ENCODE peak calls at places on chromosomes 3 and 15, in ten cellular contexts. L is tibial artery, D is thoracic aorta, Z is ovary, F is left ventricle myocardium inferior, G is lower lobe of right lung, X is GM23338, Q is pancreas, M is HCT116, V is aorta. U is an unnamed sample. For H3K4me1, the result is how much of the 10 kb centered on the place peaks cover.

GRCh38 chr15:99151156-99151555 is 46.3 kb downstream of the SYNM start:
- DNase-seq in G (no peak), V (no peak), L (no peak), X (no peak), M (no peak), F (no peak), D (no peak), Z (no peak), Q (no peak), U (no peak)

GRCh38 chr3:9808345-9809037 is 1.6 kb upstream of the TTLL3 start:
- DNase-seq in Q (no peak), X (peak), G (no peak), D (no peak), M (peak), Z (no peak), V (peak), L (no peak), F (no peak), U (no peak)

GRCh38 chr3:182793663-182794454 is 555 bp downstream of the ATP11B start:
- DNase-seq in Z (peak), D (no peak), L (peak), X (peak), G (peak), Q (peak), V (peak), M (no peak), F (peak), U (peak)

GRCh38 chr3:86774082-86774691 is 216.8 kb downstream of the VGLL3 start:
- DNase-seq in F (no peak), Z (no peak), M (no peak), L (no peak), V (no peak), G (no peak), D (no peak), Q (no peak), X (peak), U (no peak)

GRCh38 chr15:84402856-84403608 is 167.5 kb downstream of the GOLGA6L4 start:
- DNase-seq in D (no peak), Z (no peak), V (no peak), L (no peak), G (no peak), M (no peak), Q (peak), F (no peak), X (no peak), U (no peak)

GRCh38 chr3:71035314-71035713 is 548.2 kb downstream of the FOXP1 start:
- DNase-seq in M (no peak), Q (no peak), L (no peak), V (no peak), X (no peak), G (no peak), Z (no peak), F (no peak), D (no peak), U (no peak)

GRCh38 chr15:99712415-99712814 is 20.8 kb downstream of the LYSMD4 start:
- DNase-seq in M (no peak), L (no peak), F (no peak), V (no peak), D (no peak), X (peak), Z (no peak), Q (no peak), G (no peak), U (no peak)

GRCh38 chr3:148551767-148552260 is 145.9 kb upstream of the AGTR1 start:
- DNase-seq in X (no peak), L (no peak), Q (no peak), G (no peak), V (no peak), D (no peak), M (no peak), Z (no peak), F (no peak), U (no peak)

GRCh38 chr3:183178833-183179549 is 16.5 kb upstream of the LAMP3 start:
- DNase-seq in M (no peak), Q (peak), L (no peak), V (peak), X (peak), D (no peak), F (peak), Z (peak), G (peak), U (no peak)

GRCh38 chr3:195086885-195087284 is 184.1 kb downstream of the XXYLT1 start:
- DNase-seq in F (peak), Z (no peak), X (no peak), D (no peak), M (no peak), Q (peak), L (no peak), V (peak), G (peak), U (no peak)

GRCh38 chr3:81393251-81393650 is 368.2 kb downstream of the GBE1 start:
- DNase-seq in M (no peak), V (no peak), F (no peak), Z (no peak), L (no peak), X (no peak), G (no peak), D (no peak), Q (no peak), U (no peak)

GRCh38 chr3:49422379-49423248 is at the start of gene AMT:
- DNase-seq in F (peak), Z (no peak), X (peak), D (no peak), G (peak), V (peak), M (no peak), L (no peak), Q (peak), U (peak)

GRCh38 chr15:66569461-66570137 is 3.8 kb upstream of the LCTL start:
- DNase-seq in L (no peak), Z (no peak), Q (peak), M (no peak), X (no peak), D (no peak), G (no peak), V (no peak), F (no peak), U (no peak)

GRCh38 chr3:113659121-113659531 is 37.3 kb downstream of the USF3 start:
- DNase-seq in Z (no peak), V (no peak), L (no peak), X (no peak), Q (no peak), G (no peak), M (no peak), F (no peak), D (no peak), U (no peak)

GRCh38 chr3:63966871-63967270 is 54.7 kb upstream of the SCAANT1 start:
- DNase-seq in X (no peak), M (no peak), F (no peak), V (no peak), D (no peak), L (no peak), G (no peak), Q (no peak), Z (no peak), U (no peak)

GRCh38 chr3:11465744-11466611 is 177.7 kb downstream of the VGLL4 start:
- DNase-seq in D (peak), L (peak), G (no peak), V (no peak), Q (no peak), M (no peak), Z (no peak), F (no peak), X (no peak), U (peak)

GRCh38 chr15:54208786-54209185 is 230.5 kb downstream of the UNC13C start:
- DNase-seq in G (no peak), D (no peak), Q (no peak), X (no peak), F (no peak), V (no peak), Z (no peak), L (no peak), M (no peak), U (no peak)

GRCh38 chr3:49671291-49672288 is 2.6 kb upstream of the APEH start:
- DNase-seq in D (no peak), L (no peak), M (peak), Q (peak), X (peak), F (peak), Z (peak), V (peak), G (peak), U (peak)

GRCh38 chr15:88647362-88648105 is 8.7 kb downstream of the ISG20 start:
- DNase-seq in G (no peak), Z (no peak), V (peak), L (no peak), Q (peak), X (no peak), D (no peak), M (no peak), F (no peak), U (no peak)

GRCh38 chr3:13344663-13345062 is 75.5 kb downstream of the NUP210 start:
- DNase-seq in X (no peak), Q (no peak), L (no peak), G (no peak), D (no peak), Z (no peak), M (no peak), V (no peak), F (no peak), U (no peak)

GRCh38 chr3:58441514-58442450 is 8.2 kb upstream of the PDHB start:
- DNase-seq in X (peak), V (no peak), L (no peak), F (no peak), G (no peak), M (no peak), Z (no peak), D (no peak), Q (no peak), U (no peak)

GRCh38 chr3:188557230-188557629 is 403.3 kb downstream of the LPP start:
- DNase-seq in Q (no peak), V (no peak), X (no peak), F (no peak), D (no peak), L (no peak), Z (no peak), M (no peak), G (no peak), U (no peak)

GRCh38 chr3:75140904-75141615 is 523.1 kb upstream of the FRG2C start:
- DNase-seq in L (no peak), X (no peak), F (no peak), Z (no peak), Q (no peak), D (no peak), V (no peak), G (no peak), M (no peak), U (no peak)

GRCh38 chr3:77038468-77038927 is 1.4 kb upstream of the ROBO2 start:
- DNase-seq in X (peak), V (no peak), L (peak), G (peak), F (peak), M (no peak), Q (peak), Z (peak), D (no peak), U (peak)

GRCh38 chr3:170801597-170801996 is 68.4 kb downstream of the RPL22L1 start:
- DNase-seq in D (no peak), M (no peak), Z (no peak), Q (no peak), X (no peak), F (no peak), L (no peak), G (no peak), V (no peak), U (no peak)
- H3K27ac ChIP-seq in D (no peak), M (no peak), Z (no peak), Q (no peak), X (no peak), F (no peak), L (no peak), G (no peak), V (no peak), U (no peak)

GRCh38 chr15:73683624-73684536 is at the start of gene CD276:
- DNase-seq in X (peak), L (peak), Z (peak), Q (peak), F (peak), M (peak), V (peak), D (peak), G (peak), U (peak)

GRCh38 chr15:73685981-73686380 is 1.8 kb downstream of the CD276 start:
- DNase-seq in X (no peak), Q (no peak), F (no peak), M (no peak), G (no peak), Z (no peak), L (no peak), D (no peak), V (no peak), U (no peak)

GRCh38 chr15:73683257-73683623 is 943 bp upstream of the CD276 start:
- DNase-seq in X (no peak), G (no peak), M (no peak), D (no peak), V (no peak), L (no peak), Z (no peak), Q (no peak), F (no peak), U (no peak)

GRCh38 chr15:73686781-73687256 is 2.6 kb downstream of the CD276 start:
- DNase-seq in Z (no peak), Q (peak), L (peak), M (no peak), V (no peak), G (no peak), X (no peak), F (no peak), D (no peak), U (peak)

DNA sequence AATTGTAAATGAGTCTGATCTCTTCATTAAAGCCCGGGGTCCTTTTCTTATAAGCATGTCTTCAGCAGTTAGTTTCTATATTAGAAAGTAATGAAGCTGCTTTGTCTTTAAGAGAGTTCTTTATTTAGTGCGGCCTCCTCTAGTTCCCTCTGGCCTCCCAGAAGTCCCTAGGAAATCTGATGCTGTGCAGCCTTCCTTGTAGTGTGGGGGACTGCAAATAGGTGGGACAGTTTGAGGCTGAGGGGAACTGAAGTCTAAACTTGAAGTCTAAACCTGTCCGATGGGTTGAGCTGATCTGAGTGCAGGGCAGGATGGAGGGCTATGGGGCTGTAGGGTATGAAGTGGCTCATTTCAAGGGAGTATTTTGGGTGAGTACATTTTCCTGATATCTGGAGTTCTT is 1.4 kb downstream of the CD276 start:
- DNase-seq in Z (no peak), G (no peak), V (no peak), F (no peak), D (no peak), Q (no peak), L (no peak), X (no peak), M (no peak), U (no peak)
- H3K4me3 ChIP-seq in Z (peak), G (peak), V (no peak), F (peak), D (peak), Q (peak), L (peak), X (peak), M (peak), U (no peak)

GRCh38 chr3:171556574-171557145 is 96.5 kb upstream of the TNIK start:
- DNase-seq in G (no peak), V (no peak), M (no peak), F (no peak), D (no peak), X (peak), Z (no peak), L (no peak), Q (no peak), U (no peak)
- H3K4me1 ChIP-seq in G (under half), V (under half), M (under half), F (under half), D (under half), X (under half), Z (under half), L (under half), Q (under half), U (under half)

DNA sequence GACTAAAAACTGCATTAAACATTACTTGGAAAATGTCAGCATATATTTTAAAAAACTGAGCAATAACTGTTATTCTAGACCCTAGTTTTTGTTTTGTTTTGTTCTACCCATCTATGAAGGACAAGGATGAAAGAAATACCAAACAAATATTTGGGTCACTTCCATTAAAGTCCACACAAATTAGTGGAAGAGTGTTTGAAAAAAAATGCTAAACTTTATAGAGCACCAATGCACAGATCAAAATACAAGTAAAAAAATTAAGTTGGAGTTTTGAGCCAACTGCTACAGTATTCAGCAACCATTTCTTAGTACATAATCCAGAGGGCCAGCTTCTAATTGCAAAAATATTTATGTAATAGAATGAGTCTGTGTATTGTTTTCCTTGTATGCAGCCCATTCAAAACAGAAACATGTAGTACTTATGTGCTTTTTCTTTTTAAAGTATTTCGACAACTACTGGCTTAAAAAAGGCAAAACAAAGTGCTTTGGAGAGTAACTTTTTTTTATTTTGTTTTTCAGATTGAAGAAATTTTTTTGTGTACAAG is 121.1 kb downstream of the CBLB start:
- DNase-seq in F (no peak), L (no peak), G (no peak), V (no peak), D (no peak), X (no peak), Z (no peak), M (no peak), Q (no peak), U (no peak)
- H3K27ac ChIP-seq in F (peak), L (peak), G (no peak), V (no peak), D (peak), X (no peak), Z (peak), M (no peak), Q (no peak), U (no peak)

DNA sequence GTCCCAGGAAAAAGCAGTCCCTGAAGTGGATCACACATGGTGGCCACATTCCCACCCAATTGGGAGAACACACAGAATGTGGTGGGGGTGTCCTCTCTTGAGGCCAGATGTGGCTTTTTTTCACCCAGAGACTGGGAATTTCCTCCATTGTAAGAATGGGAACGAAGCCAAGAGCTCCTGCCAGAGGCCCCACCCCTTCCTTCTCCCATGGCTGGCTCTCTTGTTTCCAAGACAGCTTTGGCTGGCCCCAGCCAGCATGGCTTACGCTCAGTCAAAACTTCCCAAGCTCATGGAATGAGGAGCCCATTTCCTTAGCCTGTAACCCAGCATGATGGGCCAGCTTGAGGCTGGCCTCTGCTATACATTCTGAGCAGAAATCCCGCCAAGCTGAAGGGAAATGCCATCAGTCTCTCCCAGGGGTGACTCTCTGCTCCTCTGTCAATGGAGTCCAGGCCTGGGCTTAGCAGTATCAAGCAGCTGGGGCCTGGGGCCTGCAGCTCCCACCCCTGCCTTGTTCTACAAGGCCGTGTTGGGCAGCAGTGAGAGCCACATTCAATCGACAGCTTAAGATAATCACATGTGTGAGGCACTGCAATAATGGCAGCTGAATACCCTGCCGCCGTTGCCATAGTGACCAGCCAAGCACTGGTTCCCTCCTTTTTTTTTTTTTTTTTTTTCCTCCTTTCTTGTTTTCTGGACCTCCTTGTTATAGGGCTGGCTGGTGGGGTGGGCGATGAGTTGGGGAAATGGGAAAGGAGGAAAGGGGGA is 142.4 kb downstream of the EPHB1 start:
- DNase-seq in L (no peak), G (no peak), F (no peak), V (no peak), M (no peak), Z (no peak), X (peak), D (no peak), Q (no peak), U (peak)
- H3K4me3 ChIP-seq in L (no peak), G (no peak), F (no peak), V (no peak), M (no peak), Z (no peak), X (no peak), D (no peak), Q (no peak), U (no peak)